ENCODE peak calls at places on chromosomes 11 and 22, in six cellular contexts. B is SJCRH30; O is neuronal stem cell; R is PC-9; E is GM23338; M is CD8-positive, alpha-beta memory T cell. D is an unnamed sample.

GRCh38 chr11:114147389-114148382 is 88.2 kb downstream of the ZBTB16 start:
- DNase-seq in B (no peak), O (no peak), R (no peak), E (no peak), M (no peak), D (no peak)

GRCh38 chr22:35592418-35592967 is 24.6 kb downstream of the MB start:
- DNase-seq in B (no peak), O (no peak), R (no peak), E (no peak), M (no peak), D (no peak)

GRCh38 chr11:37948258-37948657 is 1350.2 kb upstream of the RAG2 start:
- DNase-seq in B (no peak), O (no peak), R (no peak), E (no peak), M (no peak), D (no peak)

GRCh38 chr22:47587861-47588582 is 825.6 kb downstream of the TBC1D22A start:
- DNase-seq in B (no peak), O (no peak), R (no peak), E (no peak), M (no peak), D (no peak)

GRCh38 chr22:48520888-48521600 is 1306.6 kb downstream of the BRD1 start:
- DNase-seq in B (no peak), O (no peak), R (no peak), E (no peak), M (no peak), D (no peak)

GRCh38 chr11:92473736-92474135 is 249.1 kb downstream of the FAT3 start:
- DNase-seq in B (no peak), O (no peak), R (peak; percentile 17), E (no peak), M (no peak), D (peak; percentile 48)

GRCh38 chr22:46967445-46968358 is 205.3 kb downstream of the TBC1D22A start:
- DNase-seq in B (no peak), O (no peak), R (no peak), E (peak; percentile 25), M (no peak), D (peak; percentile 44)

GRCh38 chr11:29173660-29174062 is 843.2 kb downstream of the KCNA4 start:
- DNase-seq in B (no peak), O (no peak), R (no peak), E (no peak), M (no peak), D (no peak)

GRCh38 chr11:65572356-65573043 is at the start of gene FAM89B:
- DNase-seq in B (peak; percentile 84), O (no peak), R (peak; percentile 91), E (peak; percentile 91), M (peak; percentile 81), D (peak; percentile 91)

GRCh38 chr11:88689548-88690240 is 352.2 kb upstream of the CTSC start:
- DNase-seq in B (no peak), O (no peak), R (no peak), E (no peak), M (no peak), D (no peak)

GRCh38 chr11:116336540-116336939 is 436.2 kb downstream of the BUD13 start:
- DNase-seq in B (no peak), O (no peak), R (no peak), E (no peak), M (no peak), D (no peak)

GRCh38 chr11:1536065-1536843 is 35.8 kb downstream of the DUSP8 start:
- DNase-seq in B (no peak), O (no peak), R (no peak), E (no peak), M (no peak), D (no peak)

GRCh38 chr11:1532606-1533341 is 39.3 kb downstream of the DUSP8 start:
- DNase-seq in B (no peak), O (no peak), R (no peak), E (no peak), M (no peak), D (peak; percentile 45)

GRCh38 chr11:1533342-1533725 is 38.7 kb downstream of the DUSP8 start:
- DNase-seq in B (no peak), O (no peak), R (no peak), E (no peak), M (no peak), D (no peak)

GRCh38 chr11:1534682-1535081 is 37.4 kb downstream of the DUSP8 start:
- DNase-seq in B (no peak), O (no peak), R (no peak), E (no peak), M (no peak), D (no peak)

GRCh38 chr11:1534171-1534570 is 37.9 kb downstream of the DUSP8 start:
- DNase-seq in B (no peak), O (no peak), R (no peak), E (no peak), M (no peak), D (no peak)
- H3K4me3 ChIP-seq in B (no peak overlapping the region), O (no peak overlapping the region), R (no peak overlapping the region), E (no peak overlapping the region), M (no peak overlapping the region), D (no peak overlapping the region)

DNA sequence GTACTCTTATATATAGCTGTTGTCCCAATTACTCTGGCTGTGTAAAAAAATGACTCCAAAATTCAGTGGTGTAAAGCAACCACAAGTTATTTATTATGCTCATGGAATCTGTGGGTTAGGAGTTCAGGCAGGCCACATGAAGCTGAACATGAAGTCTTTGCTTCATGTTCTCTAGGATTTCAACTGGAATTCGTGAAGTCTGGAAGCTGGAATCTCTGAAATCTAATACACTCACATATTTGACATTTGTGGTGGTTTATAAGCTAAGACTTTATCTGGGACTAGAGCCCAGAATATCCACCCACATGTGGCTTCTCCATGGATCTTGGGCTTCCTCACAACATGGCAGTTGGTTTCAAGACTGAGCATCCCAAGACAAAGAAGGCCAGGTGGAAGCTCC is 430.6 kb downstream of the MIAT start:
- DNase-seq in B (peak; percentile 25), O (no peak), R (no peak), E (no peak), M (no peak), D (no peak)
- H3K36me3 ChIP-seq in B (no peaks in the 10 kb centered on the region), O (no peaks in the 10 kb centered on the region), R (no peaks in the 10 kb centered on the region), E (no peaks in the 10 kb centered on the region), M (no peaks in the 10 kb centered on the region), D (no peaks in the 10 kb centered on the region)

DNA sequence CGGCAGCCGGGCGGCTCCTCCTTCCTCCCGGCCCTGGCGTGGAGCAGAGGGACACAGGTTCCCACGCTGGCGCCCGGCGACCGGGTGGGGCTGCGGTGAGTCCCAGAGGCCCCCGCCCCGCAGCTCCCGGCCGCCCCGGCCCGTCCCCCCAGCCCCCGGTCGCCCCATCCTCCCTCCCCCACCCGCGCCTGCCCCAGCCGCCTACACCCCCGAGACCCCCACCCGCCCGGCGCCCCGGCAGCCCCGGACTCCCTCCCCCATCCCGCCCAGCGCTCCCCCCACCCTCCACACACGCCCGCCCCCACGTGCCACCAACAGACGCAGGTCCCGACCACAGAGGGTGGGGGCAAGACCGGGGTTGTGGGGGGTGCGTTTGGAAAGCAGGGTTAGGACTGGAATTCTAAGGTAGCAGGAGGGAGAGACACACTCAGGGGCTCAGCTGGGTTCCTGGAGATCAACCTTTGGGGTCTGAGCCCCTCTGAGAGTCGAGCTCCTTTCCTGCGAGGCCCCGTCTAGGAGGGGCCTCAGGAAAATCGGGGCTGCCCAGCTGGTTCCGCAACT is 299 bp downstream of the PGGHG start:
- DNase-seq in B (no peak), O (no peak), R (no peak), E (no peak), M (peak; percentile 47), D (no peak)
- H3K4me3 ChIP-seq in B (peak overlapping the region; percentile 71), O (peak overlapping the region; percentile 73), R (peak overlapping the region; percentile 38), E (peak overlapping the region; percentile 62), M (peak overlapping the region; percentile 45), D (peak overlapping the region; percentile 48)

DNA sequence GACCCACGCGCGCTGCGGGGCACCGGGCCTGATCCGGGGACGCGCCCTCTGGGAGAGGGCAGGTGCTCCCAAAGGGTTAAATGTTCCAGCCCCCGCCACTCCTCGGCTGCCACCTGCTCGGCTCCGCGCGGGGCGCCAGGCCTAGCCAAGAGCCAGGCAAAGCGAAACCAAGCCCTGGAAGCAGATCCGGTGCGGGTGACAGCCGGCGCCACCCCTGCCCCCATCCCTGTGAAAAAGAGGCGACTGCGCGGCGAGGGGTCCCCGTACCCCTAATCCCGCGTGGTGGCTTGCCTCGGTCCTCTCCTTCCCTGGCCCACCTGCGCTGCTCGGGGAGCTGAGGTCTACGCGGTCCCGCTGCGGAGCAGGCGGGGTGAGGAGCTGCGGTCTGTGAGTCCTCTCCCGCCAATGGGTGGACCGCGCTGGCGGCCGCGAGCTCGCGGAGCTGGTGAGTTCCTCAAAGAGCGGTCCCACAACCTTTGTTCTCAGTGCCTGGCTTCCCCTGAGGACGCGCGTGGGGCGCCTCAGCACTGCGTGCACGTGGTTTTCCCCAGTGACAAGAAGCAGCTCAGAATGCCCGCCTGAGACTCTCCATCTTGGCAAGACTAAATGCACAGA is at the start of gene ME3:
- DNase-seq in B (no peak), O (peak; percentile 42), R (peak; percentile 74), E (peak; percentile 63), M (peak; percentile 21), D (peak; percentile 53)
- H3K36me3 ChIP-seq in B (no peaks in the 10 kb centered on the region), O (no peaks in the 10 kb centered on the region), R (no peaks in the 10 kb centered on the region), E (no peaks in the 10 kb centered on the region), M (no peaks in the 10 kb centered on the region), D (no peaks in the 10 kb centered on the region)

GRCh38 chr22:49814856-49815255 is 12.8 kb downstream of the BRD1 start:
- DNase-seq in B (no peak), O (no peak), R (no peak), E (no peak), M (no peak), D (no peak)

GRCh38 chr22:49820984-49821383 is 6.7 kb downstream of the BRD1 start:
- DNase-seq in B (no peak), O (no peak), R (no peak), E (no peak), M (no peak), D (no peak)

GRCh38 chr22:49814164-49814686 is 13.4 kb downstream of the BRD1 start:
- DNase-seq in B (no peak), O (no peak), R (no peak), E (no peak), M (no peak), D (no peak)

GRCh38 chr22:49815641-49816071 is 12.0 kb downstream of the BRD1 start:
- DNase-seq in B (no peak), O (no peak), R (peak; percentile 86), E (no peak), M (no peak), D (no peak)

DNA sequence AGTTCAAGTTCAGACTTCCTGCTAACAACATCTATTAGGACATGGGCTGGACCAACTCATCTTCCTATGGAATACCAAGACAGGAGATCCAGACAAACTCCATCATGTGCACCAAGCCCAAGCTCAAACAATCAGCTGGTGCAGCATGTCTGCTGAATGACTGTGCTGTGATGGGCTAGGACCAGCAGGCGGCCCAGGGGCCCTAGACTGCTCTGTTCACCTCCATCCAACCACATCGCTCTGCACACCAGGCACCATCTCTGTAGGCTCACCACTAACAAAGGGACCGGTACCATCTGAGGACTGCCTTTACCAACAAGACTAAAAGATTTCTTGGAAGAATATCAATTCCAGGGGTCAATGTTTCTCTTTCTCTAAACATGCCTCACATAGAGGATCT is 10.3 kb downstream of the BRD1 start:
- DNase-seq in B (no peak), O (no peak), R (no peak), E (no peak), M (no peak), D (no peak)
- H3K4me3 ChIP-seq in B (no peak overlapping the region), O (no peak overlapping the region), R (no peak overlapping the region), E (no peak overlapping the region), M (no peak overlapping the region), D (no peak overlapping the region)

D was measured in MG63.